ENCODE peak calls at places on chromosomes 6 and 20, in seven cellular contexts. Y is Peyer's patch, E is mucosa of descending colon, X is neural progenitor cell, T is MM.1S, D is heart left ventricle, K is adrenal gland. F is an unnamed sample. For H3K4me1, the result is how much of the 10 kb centered on the place peaks cover.

GRCh38 chr6:150813319-150813992 is 52.0 kb upstream of the MTHFD1L start:
- DNase-seq in Y (no peak), E (no peak), X (no peak), T (no peak), D (no peak), K (no peak), F (no peak)

GRCh38 chr6:82251942-82252341 is 4.4 kb upstream of the IBTK start:
- DNase-seq in Y (no peak), E (peak), X (peak), T (peak), D (no peak), K (no peak), F (no peak)

GRCh38 chr20:50584687-50585086 is 74.5 kb downstream of the PTPN1 start:
- DNase-seq in Y (no peak), E (no peak), X (no peak), T (no peak), D (no peak), K (no peak), F (no peak)

GRCh38 chr6:18507561-18507960 is 120.4 kb downstream of the RNF144B start:
- DNase-seq in Y (no peak), E (no peak), X (no peak), T (no peak), D (no peak), K (no peak), F (no peak)

GRCh38 chr20:15122613-15123012 is 785.2 kb upstream of the FLRT3 start:
- DNase-seq in Y (no peak), E (no peak), X (no peak), T (no peak), D (no peak), K (no peak), F (no peak)

GRCh38 chr20:17810847-17811604 is 111.3 kb downstream of the BANF2 start:
- DNase-seq in Y (no peak), E (no peak), X (no peak), T (no peak), D (no peak), K (no peak), F (no peak)

GRCh38 chr20:36203861-36204260 is 32.4 kb upstream of the AAR2 start:
- DNase-seq in Y (no peak), E (no peak), X (no peak), T (no peak), D (no peak), K (peak), F (no peak)

GRCh38 chr20:24587384-24588046 is 118.1 kb downstream of the SYNDIG1 start:
- DNase-seq in Y (no peak), E (no peak), X (no peak), T (no peak), D (no peak), K (no peak), F (no peak)

GRCh38 chr6:1940381-1940780 is 305.0 kb downstream of the GMDS start:
- DNase-seq in Y (no peak), E (no peak), X (no peak), T (no peak), D (no peak), K (no peak), F (no peak)

GRCh38 chr6:30748851-30749540 is 4.6 kb upstream of the IER3 start:
- DNase-seq in Y (no peak), E (no peak), X (no peak), T (no peak), D (no peak), K (no peak), F (no peak)

GRCh38 chr20:59735486-59735885 is 131.1 kb downstream of the PHACTR3 start:
- DNase-seq in Y (peak), E (no peak), X (no peak), T (no peak), D (no peak), K (no peak), F (no peak)

GRCh38 chr6:165229216-165229615 is 80.2 kb downstream of the C6orf118 start:
- DNase-seq in Y (no peak), E (no peak), X (no peak), T (no peak), D (no peak), K (no peak), F (no peak)
- TF ChIP-seq CTCF in Y (no peak), E (no peak), X (no peak), T (no peak), D (no peak), K (no peak), F (no peak)

GRCh38 chr6:137820425-137820824 is 46.6 kb upstream of the TNFAIP3 start:
- DNase-seq in Y (no peak), E (no peak), X (no peak), T (no peak), D (no peak), K (no peak), F (no peak)
- H3K4me1 ChIP-seq in Y (under half), E (under half), X (under half), T (under half), D (under half), K (under half), F (under half)

GRCh38 chr6:79694623-79695311 is 63.6 kb downstream of the SH3BGRL2 start:
- DNase-seq in Y (no peak), E (no peak), X (peak), T (no peak), D (no peak), K (no peak), F (no peak)
- TF ChIP-seq CTCF in Y (no peak), E (no peak), X (peak), T (no peak), D (no peak), K (no peak), F (no peak)

GRCh38 chr6:37558158-37558557 is 58.5 kb upstream of the CCDC167 start:
- DNase-seq in Y (no peak), E (no peak), X (no peak), T (no peak), D (no peak), K (no peak), F (no peak)

GRCh38 chr6:37559060-37559459 is 59.4 kb upstream of the CCDC167 start:
- DNase-seq in Y (no peak), E (no peak), X (no peak), T (no peak), D (no peak), K (no peak), F (no peak)

GRCh38 chr6:37558646-37559045 is 59.0 kb upstream of the CCDC167 start:
- DNase-seq in Y (no peak), E (no peak), X (no peak), T (no peak), D (no peak), K (no peak), F (no peak)

GRCh38 chr6:37556884-37557644 is 57.4 kb upstream of the CCDC167 start:
- DNase-seq in Y (peak), E (no peak), X (no peak), T (no peak), D (no peak), K (no peak), F (no peak)

DNA sequence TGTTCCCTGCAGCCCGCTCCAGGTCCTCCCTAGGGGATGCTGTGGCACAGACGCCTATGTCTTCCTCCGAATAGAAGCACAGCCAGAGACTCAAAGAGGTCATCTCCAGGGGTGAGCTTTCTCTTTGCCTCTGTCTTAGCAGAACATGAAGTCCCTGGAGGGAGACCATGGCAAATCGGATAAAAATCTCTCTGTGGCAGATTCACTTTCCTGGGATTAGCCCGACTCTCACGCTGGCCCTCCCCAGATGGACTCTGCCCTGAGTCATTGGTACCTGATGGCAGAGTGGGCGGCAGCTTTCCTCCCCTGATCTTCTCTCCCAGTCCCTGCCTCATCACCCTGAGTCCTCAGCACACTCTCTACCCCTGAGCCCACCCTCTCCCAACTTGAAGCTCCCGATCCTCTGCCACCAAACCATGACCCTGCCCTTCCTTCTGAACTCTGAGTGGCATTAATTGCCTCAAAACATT is 58.0 kb upstream of the CCDC167 start:
- DNase-seq in Y (no peak), E (no peak), X (no peak), T (no peak), D (no peak), K (no peak), F (no peak)
- H3K4me1 ChIP-seq in Y (under half), E (under half), X (half or more), T (under half), D (under half), K (under half), F (under half)

GRCh38 chr6:73943401-73943800 is 247.4 kb downstream of the CD109 start:
- DNase-seq in Y (no peak), E (no peak), X (no peak), T (no peak), D (no peak), K (no peak), F (no peak)

GRCh38 chr6:73937805-73938204 is 241.8 kb downstream of the CD109 start:
- DNase-seq in Y (no peak), E (no peak), X (no peak), T (no peak), D (no peak), K (no peak), F (no peak)

GRCh38 chr6:73941892-73942291 is 245.9 kb downstream of the CD109 start:
- DNase-seq in Y (no peak), E (no peak), X (no peak), T (no peak), D (no peak), K (no peak), F (no peak)

GRCh38 chr6:73943930-73944652 is 248.1 kb downstream of the CD109 start:
- DNase-seq in Y (no peak), E (no peak), X (no peak), T (no peak), D (no peak), K (no peak), F (no peak)

GRCh38 chr6:73942581-73942980 is 246.6 kb downstream of the CD109 start:
- DNase-seq in Y (no peak), E (no peak), X (peak), T (no peak), D (no peak), K (no peak), F (no peak)
- TF ChIP-seq CTCF in Y (no peak), E (no peak), X (peak), T (no peak), D (no peak), K (no peak), F (no peak)

GRCh38 chr20:63633732-63634131 is 6.8 kb upstream of the GMEB2 start:
- DNase-seq in Y (no peak), E (no peak), X (no peak), T (no peak), D (no peak), K (no peak), F (no peak)
- H3K4me1 ChIP-seq in Y (under half), E (under half), X (under half), T (under half), D (under half), K (under half), F (under half)

GRCh38 chr20:23350855-23351838 is 556 bp downstream of the NXT1 start:
- DNase-seq in Y (peak), E (peak), X (peak), T (peak), D (peak), K (peak), F (peak)

GRCh38 chr20:23349338-23350006 is 1.1 kb upstream of the NXT1 start:
- DNase-seq in Y (no peak), E (peak), X (peak), T (no peak), D (no peak), K (no peak), F (peak)

GRCh38 chr20:23344336-23344735 is 6.3 kb upstream of the NXT1 start:
- DNase-seq in Y (no peak), E (no peak), X (no peak), T (no peak), D (no peak), K (no peak), F (no peak)

GRCh38 chr20:23347791-23348190 is 2.8 kb upstream of the NXT1 start:
- DNase-seq in Y (no peak), E (no peak), X (no peak), T (no peak), D (no peak), K (no peak), F (no peak)

DNA sequence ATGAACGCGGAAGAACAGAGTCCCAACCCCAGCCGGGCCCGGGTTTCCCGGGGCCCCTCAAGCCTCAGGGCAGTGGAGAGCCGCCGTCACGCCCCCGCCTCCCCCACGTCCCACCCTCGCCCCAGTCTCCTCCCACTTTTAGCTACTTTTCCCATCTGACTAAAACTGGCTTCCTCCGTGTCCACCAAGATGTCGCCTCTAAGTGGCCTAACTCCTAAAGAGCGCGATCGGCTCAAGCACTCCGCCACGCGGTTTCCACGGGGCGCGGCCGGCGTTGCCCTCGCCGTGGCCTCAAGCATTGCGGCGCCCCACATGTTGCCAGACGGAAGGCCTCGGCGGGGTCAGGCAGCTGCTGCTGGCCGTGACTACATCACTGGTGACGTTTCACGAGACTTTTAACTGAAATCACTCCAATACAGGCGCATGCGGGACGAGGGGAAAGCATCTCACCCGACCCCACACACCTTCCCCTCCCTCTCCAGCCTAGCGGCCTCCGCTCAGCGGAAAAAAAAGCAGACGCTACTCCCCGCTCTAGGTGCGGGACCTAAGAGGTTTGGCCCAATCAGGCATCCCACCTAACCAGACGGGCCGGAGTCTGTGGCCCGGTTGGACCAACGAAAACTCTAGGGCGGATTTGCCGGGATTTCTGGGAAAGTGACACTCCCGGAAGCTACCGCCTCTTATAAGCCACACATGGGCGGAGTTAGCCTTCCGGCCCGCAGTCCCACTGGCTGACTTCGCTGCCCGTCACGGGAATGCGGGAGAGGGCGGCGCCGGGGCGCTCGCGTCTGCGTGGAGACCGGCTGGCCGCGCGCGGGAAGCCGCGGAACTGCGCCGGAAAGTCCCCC is at the start of gene NXT1:
- DNase-seq in Y (peak), E (peak), X (peak), T (peak), D (peak), K (peak), F (peak)
- TF ChIP-seq CTCF in Y (peak), E (no peak), X (peak), T (no peak), D (peak), K (no peak), F (no peak)

GRCh38 chr6:143549630-143550268 is 38.2 kb upstream of the FUCA2 start:
- DNase-seq in Y (no peak), E (no peak), X (no peak), T (no peak), D (no peak), K (no peak), F (no peak)
- H3K4me1 ChIP-seq in Y (under half), E (under half), X (under half), T (under half), D (under half), K (under half), F (under half)

GRCh38 chr6:20873425-20874190 is 339.4 kb downstream of the CDKAL1 start:
- DNase-seq in Y (no peak), E (no peak), X (peak), T (no peak), D (no peak), K (no peak), F (no peak)
- TF ChIP-seq CTCF in Y (no peak), E (no peak), X (peak), T (no peak), D (no peak), K (no peak), F (no peak)